ENCODE peak calls at places on chromosome 1, in five cellular contexts. H, R, O, I and B are unnamed samples.

GRCh38 chr1:239815074-239815473 is 276.6 kb upstream of the FMN2 start:
- DNase-seq in H (no peak), R (no peak), O (no peak), I (no peak), B (no peak)

GRCh38 chr1:51410568-51411460 is 80.5 kb upstream of the TTC39A start:
- DNase-seq in H (no peak), R (no peak), O (no peak), I (no peak), B (no peak)

GRCh38 chr1:222634180-222635013 is 16.5 kb downstream of the MIA3 start:
- DNase-seq in H (peak; percentile 86), R (peak; percentile 52), O (peak; percentile 61), I (peak; percentile 35), B (peak; percentile 21)

GRCh38 chr1:93556291-93556690 is 108.4 kb downstream of the FNBP1L start:
- DNase-seq in H (no peak), R (no peak), O (no peak), I (no peak), B (no peak)

GRCh38 chr1:224203243-224204016 is 20.4 kb downstream of the DEGS1 start:
- DNase-seq in H (no peak), R (no peak), O (no peak), I (no peak), B (no peak)

GRCh38 chr1:56710646-56711045 is 65.5 kb downstream of the PRKAA2 start:
- DNase-seq in H (no peak), R (no peak), O (no peak), I (no peak), B (no peak)

GRCh38 chr1:202684716-202685115 is 25.5 kb downstream of the SYT2 start:
- DNase-seq in H (no peak), R (no peak), O (no peak), I (no peak), B (no peak)

GRCh38 chr1:247421074-247421473 is 5.1 kb downstream of the NLRP3 start:
- DNase-seq in H (no peak), R (no peak), O (no peak), I (no peak), B (no peak)

GRCh38 chr1:201422026-201422425 is 496 bp upstream of the TNNI1 start:
- DNase-seq in H (no peak), R (no peak), O (no peak), I (no peak), B (no peak)

GRCh38 chr1:223228931-223229528 is 86.0 kb upstream of the TLR5 start:
- DNase-seq in H (no peak), R (no peak), O (no peak), I (no peak), B (no peak)

GRCh38 chr1:212211371-212211770 is 73.8 kb upstream of the PPP2R5A start:
- DNase-seq in H (no peak), R (no peak), O (no peak), I (no peak), B (no peak)

GRCh38 chr1:87880747-87881133 is 552.1 kb downstream of the LMO4 start:
- DNase-seq in H (no peak), R (no peak), O (no peak), I (no peak), B (no peak)

GRCh38 chr1:155177918-155178281 is 4.3 kb downstream of the TRIM46 start:
- DNase-seq in H (no peak), R (no peak), O (no peak), I (no peak), B (no peak)

GRCh38 chr1:31587720-31588423 is 11.6 kb downstream of the TINAGL1 start:
- DNase-seq in H (peak; percentile 39), R (peak; percentile 63), O (peak; percentile 10), I (no peak), B (peak; percentile 71)

GRCh38 chr1:46589529-46589928 is 14.5 kb downstream of the MKNK1 start:
- DNase-seq in H (no peak), R (no peak), O (no peak), I (no peak), B (no peak)

GRCh38 chr1:229947968-229948367 is 119.1 kb upstream of the GALNT2 start:
- DNase-seq in H (no peak), R (no peak), O (no peak), I (no peak), B (no peak)

GRCh38 chr1:212158912-212159796 is 123.6 kb downstream of the DTL start:
- DNase-seq in H (no peak), R (no peak), O (no peak), I (no peak), B (no peak)

GRCh38 chr1:5944069-5944847 is 48.0 kb downstream of the NPHP4 start:
- DNase-seq in H (no peak), R (no peak), O (no peak), I (no peak), B (no peak)

GRCh38 chr1:24159366-24159765 is 16.4 kb upstream of the IL22RA1 start:
- DNase-seq in H (no peak), R (no peak), O (no peak), I (no peak), B (no peak)

GRCh38 chr1:49060766-49061165 is 284.1 kb upstream of the BEND5 start:
- DNase-seq in H (no peak), R (no peak), O (no peak), I (no peak), B (no peak)

GRCh38 chr1:19468397-19468956 is 16.9 kb downstream of the CAPZB start:
- DNase-seq in H (no peak), R (no peak), O (peak; percentile 57), I (no peak), B (no peak)

GRCh38 chr1:101959456-101959855 is 37.3 kb downstream of the OLFM3 start:
- DNase-seq in H (no peak), R (no peak), O (no peak), I (no peak), B (no peak)

GRCh38 chr1:87980494-87980893 is 651.8 kb downstream of the LMO4 start:
- DNase-seq in H (peak; percentile 38), R (no peak), O (no peak), I (no peak), B (no peak)

GRCh38 chr1:47434051-47434842 is 3.6 kb upstream of the FOXD2 start:
- DNase-seq in H (peak; percentile 74), R (no peak), O (no peak), I (peak; percentile 3), B (no peak)

GRCh38 chr1:154304664-154305337 is 16.1 kb upstream of the AQP10 start:
- DNase-seq in H (no peak), R (no peak), O (no peak), I (no peak), B (no peak)

GRCh38 chr1:182684128-182684828 is at the start of gene RGS8:
- DNase-seq in H (no peak), R (no peak), O (no peak), I (no peak), B (no peak)

GRCh38 chr1:55047611-55048010 is 8.3 kb downstream of the PCSK9 start:
- DNase-seq in H (no peak), R (no peak), O (no peak), I (no peak), B (no peak)

GRCh38 chr1:237677979-237678378 is 212.7 kb downstream of the ZP4 start:
- DNase-seq in H (no peak), R (no peak), O (no peak), I (no peak), B (no peak)

GRCh38 chr1:179230251-179230650 is 774 bp upstream of the ABL2 start:
- DNase-seq in H (no peak), R (no peak), O (no peak), I (no peak), B (peak; percentile 18)

GRCh38 chr1:71850936-71851335 is 431.4 kb downstream of the NEGR1 start:
- DNase-seq in H (no peak), R (no peak), O (no peak), I (no peak), B (no peak)

GRCh38 chr1:214499732-214500131 is 51.7 kb downstream of the PTPN14 start:
- DNase-seq in H (no peak), R (no peak), O (no peak), I (no peak), B (no peak)

GRCh38 chr1:24966121-24966723 is 36.1 kb upstream of the RUNX3 start:
- DNase-seq in H (no peak), R (no peak), O (no peak), I (no peak), B (no peak)

GRCh38 chr1:12528021-12528852 is 89.8 kb downstream of the DHRS3 start:
- DNase-seq in H (peak; percentile 94), R (peak; percentile 45), O (no peak), I (no peak), B (no peak)

GRCh38 chr1:224170748-224171478 is 12.1 kb upstream of the DEGS1 start:
- DNase-seq in H (no peak), R (peak; percentile 70), O (peak; percentile 38), I (no peak), B (peak; percentile 24)

GRCh38 chr1:203306970-203307541 is 1.7 kb downstream of the BTG2 start:
- DNase-seq in H (no peak), R (no peak), O (no peak), I (peak; percentile 55), B (no peak)

GRCh38 chr1:207964195-207964966 is 53.5 kb upstream of the CD34 start:
- DNase-seq in H (peak; percentile 28), R (no peak), O (no peak), I (no peak), B (no peak)

GRCh38 chr1:21896652-21897532 is 40.2 kb downstream of the HSPG2 start:
- DNase-seq in H (peak; percentile 71), R (peak; percentile 41), O (no peak), I (no peak), B (no peak)

GRCh38 chr1:101316276-101316675 is 79.5 kb downstream of the S1PR1 start:
- DNase-seq in H (no peak), R (no peak), O (no peak), I (no peak), B (no peak)

GRCh38 chr1:99546432-99547416 is 99.2 kb upstream of the PALMD start:
- DNase-seq in H (no peak), R (no peak), O (no peak), I (no peak), B (no peak)

GRCh38 chr1:97739596-97740103 is 181.2 kb downstream of the DPYD start:
- DNase-seq in H (no peak), R (no peak), O (no peak), I (no peak), B (no peak)